ENCODE peak calls at places on chromosomes 16 and 17, in ten cellular contexts. M is LoVo; P is ecto neural progenitor cell; V is NCI-H1417; X is skeletal muscle cell; Q is stimulated activated CD4-positive, alpha-beta T cell treated with anti-CD3 and anti-CD28 coated beads, Interleukin-1b, Interleukin-23, amount 100 ng/mL, for 24 hours; S is NCI-H1436; H is cardiac fibroblast; B is adrenal gland; C is EL. K is an unnamed sample.

GRCh38 chr17:9291912-9292562 is 270.7 kb downstream of the NTN1 start:
- DNase-seq in Q (no peak), H (no peak), M (peak; percentile 1), B (peak; percentile 35), P (peak; percentile 69), S (no peak), X (no peak), V (peak; percentile 2), C (peak; percentile 18), K (peak; percentile 8)

GRCh38 chr17:19378416-19379293 is at the start of gene MAPK7:
- DNase-seq in X (no peak), Q (no peak), C (no peak), H (no peak), B (peak; percentile 42), M (no peak), S (no peak), V (no peak), P (peak; percentile 70), K (no peak)

GRCh38 chr17:2239882-2240430 is 63.6 kb downstream of the SMG6 start:
- DNase-seq in P (no peak), H (peak; percentile 83), C (peak; percentile 87), B (peak; percentile 80), M (no peak), Q (no peak), X (peak; percentile 75), S (no peak), V (no peak), K (peak; percentile 93)

GRCh38 chr17:41767324-41768042 is 19.0 kb downstream of the JUP start:
- DNase-seq in Q (no peak), H (no peak), C (no peak), X (no peak), P (no peak), V (no peak), B (no peak), S (no peak), M (no peak), K (no peak)

GRCh38 chr17:17837380-17837821 is 615 bp upstream of the SREBF1 start:
- DNase-seq in B (peak; percentile 74), V (no peak), M (peak; percentile 26), C (peak; percentile 87), H (peak; percentile 93), X (peak; percentile 73), P (no peak), S (no peak), Q (no peak), K (peak; percentile 66)

GRCh38 chr17:28545787-28546415 is 6.5 kb downstream of the UNC119 start:
- DNase-seq in C (no peak), M (no peak), Q (no peak), V (no peak), P (no peak), B (no peak), S (no peak), H (no peak), X (no peak), K (no peak)

GRCh38 chr16:73027655-73028220 is 20.2 kb downstream of the ZFHX3 start:
- DNase-seq in S (no peak), V (no peak), P (no peak), Q (no peak), X (no peak), C (no peak), B (no peak), H (no peak), M (no peak), K (no peak)

GRCh38 chr17:27807567-27808470 is 7.5 kb upstream of the NOS2 start:
- DNase-seq in B (peak; percentile 48), S (peak; percentile 79), P (no peak), V (peak; percentile 39), H (no peak), C (peak; percentile 13), Q (no peak), X (no peak), M (peak; percentile 45), K (no peak)

GRCh38 chr16:53034306-53034705 is 18.4 kb downstream of the CHD9NB start:
- DNase-seq in V (no peak), B (no peak), X (no peak), H (no peak), S (no peak), Q (no peak), P (no peak), C (peak; percentile 39), M (no peak), K (no peak)

GRCh38 chr16:22424161-22424937 is 49.9 kb upstream of the CDR2 start:
- DNase-seq in X (no peak), Q (no peak), B (peak; percentile 90), M (no peak), V (no peak), C (peak; percentile 45), H (peak; percentile 17), P (no peak), S (no peak), K (no peak)